ENCODE peak calls at places on chromosomes 2 and 18, in five cellular contexts. C is central memory CD4-positive, alpha-beta T cell; K is NCI-H1105 treated with DMSO at 0.1 percent for 48 hours; J is right cardiac atrium; X is GM23248. M is an unnamed sample.

GRCh38 chr2:23418490-23418911 is 33.5 kb downstream of the KLHL29 start:
- DNase-seq in C (no peak), K (no peak), J (no peak), X (peak), M (peak)

GRCh38 chr18:78610179-78610578 is 369.4 kb upstream of the SALL3 start:
- DNase-seq in C (no peak), K (no peak), J (no peak), X (no peak), M (no peak)

GRCh38 chr18:10299686-10300085 is 154.7 kb upstream of the APCDD1 start:
- DNase-seq in C (no peak), K (no peak), J (no peak), X (no peak), M (no peak)

GRCh38 chr2:75614062-75614710 is 32.4 kb upstream of the MRPL19 start:
- DNase-seq in C (no peak), K (no peak), J (no peak), X (no peak), M (peak)

GRCh38 chr2:9331704-9332103 is 91.6 kb downstream of the ITGB1BP1 start:
- DNase-seq in C (no peak), K (no peak), J (no peak), X (no peak), M (no peak)

GRCh38 chr2:230680463-230681195 is 32.0 kb upstream of the CAB39 start:
- DNase-seq in C (no peak), K (no peak), J (no peak), X (peak), M (no peak)

GRCh38 chr18:31791817-31792579 is 31.3 kb upstream of the SLC25A52 start:
- DNase-seq in C (no peak), K (no peak), J (no peak), X (no peak), M (no peak)

GRCh38 chr2:206452750-206453149 is 9.4 kb downstream of the ADAM23 start:
- DNase-seq in C (no peak), K (no peak), J (no peak), X (peak), M (no peak)

GRCh38 chr18:56235773-56236115 is 402.6 kb downstream of the TXNL1 start:
- DNase-seq in C (no peak), K (no peak), J (no peak), X (no peak), M (no peak)

GRCh38 chr2:198316231-198316630 is 511.8 kb downstream of the PLCL1 start:
- DNase-seq in C (no peak), K (no peak), J (no peak), X (no peak), M (no peak)

GRCh38 chr2:165203689-165204559 is at the start of gene SCN3A:
- DNase-seq in C (no peak), K (peak), J (no peak), X (peak), M (peak)

GRCh38 chr2:10909050-10909995 is 2.4 kb upstream of the KCNF1 start:
- DNase-seq in C (peak), K (no peak), J (no peak), X (no peak), M (peak)

GRCh38 chr2:187497858-187498463 is 49.9 kb upstream of the CALCRL start:
- DNase-seq in C (no peak), K (peak), J (no peak), X (peak), M (no peak)

GRCh38 chr2:207600211-207600610 is 25.0 kb downstream of the METTL21A start:
- DNase-seq in C (no peak), K (no peak), J (no peak), X (peak), M (no peak)

GRCh38 chr2:20186855-20187187 is 38.1 kb downstream of the SDC1 start:
- DNase-seq in C (no peak), K (no peak), J (no peak), X (no peak), M (no peak)

GRCh38 chr18:47490882-47491281 is 239.4 kb upstream of the SKOR2 start:
- DNase-seq in C (no peak), K (no peak), J (no peak), X (no peak), M (no peak)

GRCh38 chr2:218029366-218030360 is 26.9 kb upstream of the TNS1 start:
- DNase-seq in C (no peak), K (no peak), J (peak), X (no peak), M (no peak)

M was measured in kidney glomerular epithelial cell.